ENCODE peak calls at places on chromosomes 2 and 18, in ten cellular contexts. R is stimulated activated CD4-positive, alpha-beta T cell treated with anti-CD3 and anti-CD28 coated beads, Interleukin-1b, Interleukin-23, amount 100 ng/mL, for 1 hour; Z is neural crest cell; K is EL; B is iPS DF 19.7; I is NT2/D1; N is epithelial cell of esophagus; H is activated gamma-delta T cell; G is cardiac muscle cell; S is GOT3. J is an unnamed sample.
A peak's percentile ranks its signal among the peaks of the same experiment; 100 is the strongest.

GRCh38 chr2:24643051-24643450 is 150.1 kb downstream of the PTRHD1 start:
- DNase-seq in K (no peak), I (no peak), G (peak; percentile 29), N (no peak), S (no peak), Z (no peak), H (no peak), R (no peak), B (no peak), J (no peak)

GRCh38 chr18:54269924-54270844 is 867 bp downstream of the POLI start:
- DNase-seq in G (peak; percentile 62), H (peak; percentile 17), S (no peak), K (peak; percentile 35), R (no peak), I (peak; percentile 43), B (no peak), N (peak; percentile 64), Z (no peak), J (no peak)

GRCh38 chr2:42042956-42043355 is 4.9 kb upstream of the PKDCC start:
- DNase-seq in S (no peak), G (no peak), I (no peak), K (no peak), N (no peak), B (no peak), Z (no peak), H (no peak), R (no peak), J (no peak)

GRCh38 chr2:7023542-7023941 is 106.3 kb downstream of the RNF144A start:
- DNase-seq in K (no peak), Z (no peak), I (no peak), R (no peak), N (no peak), G (peak; percentile 76), H (no peak), B (no peak), S (no peak), J (no peak)

GRCh38 chr2:8303322-8303832 is 378.5 kb upstream of the ID2 start:
- DNase-seq in H (no peak), K (no peak), N (no peak), B (no peak), G (no peak), Z (no peak), S (no peak), I (no peak), R (no peak), J (no peak)

GRCh38 chr18:79548077-79548450 is 131.5 kb upstream of the CTDP1 start:
- DNase-seq in G (no peak), H (no peak), K (no peak), B (no peak), Z (no peak), R (no peak), I (no peak), N (no peak), S (no peak), J (no peak)

GRCh38 chr18:11002277-11002676 is 147.1 kb downstream of the PIEZO2 start:
- DNase-seq in K (no peak), R (no peak), G (no peak), H (no peak), Z (no peak), B (no peak), N (no peak), I (no peak), S (no peak), J (no peak)

GRCh38 chr18:75358928-75359327 is 68.6 kb downstream of the SMIM21 start:
- DNase-seq in Z (no peak), R (no peak), B (no peak), I (no peak), N (no peak), K (peak; percentile 29), S (no peak), G (no peak), H (no peak), J (no peak)

GRCh38 chr2:205937193-205937592 is 148.8 kb downstream of the INO80D start:
- DNase-seq in Z (no peak), G (no peak), N (no peak), K (no peak), R (no peak), B (no peak), I (no peak), S (no peak), H (no peak), J (no peak)

GRCh38 chr18:48031011-48031480 is 100.6 kb upstream of the SMAD2 start:
- DNase-seq in H (no peak), B (no peak), R (no peak), S (no peak), I (peak; percentile 50), K (peak; percentile 54), N (peak; percentile 73), G (peak; percentile 73), Z (peak; percentile 41), J (peak; percentile 39)

GRCh38 chr2:101638817-101639605 is 58.5 kb upstream of the MAP4K4 start:
- DNase-seq in G (no peak), S (no peak), N (no peak), K (no peak), Z (no peak), I (no peak), B (no peak), H (no peak), R (no peak), J (no peak)

GRCh38 chr2:241859436-241860183 is 916 bp upstream of the PDCD1 start:
- DNase-seq in I (no peak), G (peak; percentile 57), N (no peak), S (no peak), R (no peak), Z (no peak), K (peak; percentile 23), H (no peak), B (no peak), J (no peak)

GRCh38 chr2:202149155-202149762 is 76.2 kb downstream of the KIAA2012 start:
- DNase-seq in N (peak; percentile 16), S (no peak), H (no peak), B (peak; percentile 28), G (peak; percentile 92), K (no peak), I (peak; percentile 71), Z (peak; percentile 41), R (no peak), J (no peak)

GRCh38 chr2:460861-461260 is 173.0 kb upstream of the ALKAL2 start:
- DNase-seq in I (no peak), S (no peak), B (no peak), Z (no peak), G (no peak), H (no peak), N (no peak), R (no peak), K (no peak), J (no peak)

GRCh38 chr2:105478670-105479069 is 79.8 kb upstream of the FHL2 start:
- DNase-seq in R (no peak), K (no peak), I (no peak), H (no peak), N (no peak), B (no peak), G (no peak), Z (no peak), S (no peak), J (no peak)

GRCh38 chr2:115654362-115654761 is 1211.9 kb downstream of the DPP10 start:
- DNase-seq in G (no peak), H (no peak), R (no peak), N (no peak), Z (no peak), I (no peak), B (no peak), K (no peak), S (no peak), J (no peak)

J was measured in iPS DF 6.9.